ENCODE peak calls at places on chromosome 22, in six cellular contexts. A is GM18507; Z is naive B cell; H is NCI-H1417; B is midbrain; G is CD8-positive, alpha-beta memory T cell. F is an unnamed sample.

GRCh38 chr22:48102581-48102980 is 1340.1 kb downstream of the TBC1D22A start:
- DNase-seq in G (no peak), B (no peak), A (no peak), Z (no peak), H (no peak), F (no peak)

GRCh38 chr22:24455039-24455438 is 27.6 kb downstream of the ADORA2A start:
- DNase-seq in H (no peak), A (no peak), Z (no peak), G (no peak), B (no peak), F (no peak)

GRCh38 chr22:36469094-36469710 is 12.2 kb downstream of the TXN2 start:
- DNase-seq in A (no peak), Z (no peak), B (no peak), H (no peak), G (no peak), F (no peak)

GRCh38 chr22:26998134-26998533 is 340.7 kb downstream of the MIAT start:
- DNase-seq in Z (no peak), A (no peak), G (no peak), B (no peak), H (no peak), F (no peak)

GRCh38 chr22:19477321-19478085 is 1.5 kb downstream of the UFD1 start:
- DNase-seq in B (no peak), Z (no peak), H (no peak), A (no peak), G (peak), F (peak)

GRCh38 chr22:31917227-31917921 is 27.0 kb upstream of the YWHAH start:
- DNase-seq in H (no peak), A (peak), G (no peak), Z (peak), B (peak), F (no peak)

GRCh38 chr22:48084749-48085090 is 1322.3 kb downstream of the TBC1D22A start:
- DNase-seq in B (no peak), Z (no peak), A (no peak), G (no peak), H (no peak), F (peak)

GRCh38 chr22:40035351-40035750 is 40.6 kb downstream of the FAM83F start:
- DNase-seq in H (no peak), Z (no peak), G (no peak), A (no peak), B (no peak), F (no peak)

GRCh38 chr22:36741204-36741793 is 34.6 kb downstream of the IFT27 start:
- DNase-seq in A (no peak), Z (no peak), B (no peak), G (no peak), H (no peak), F (peak)

GRCh38 chr22:48522271-48522670 is 1305.4 kb downstream of the BRD1 start:
- DNase-seq in A (no peak), G (no peak), Z (no peak), H (no peak), B (no peak), F (no peak)

GRCh38 chr22:21698430-21699329 is 32.9 kb downstream of the PPIL2 start:
- DNase-seq in G (no peak), A (no peak), H (no peak), Z (no peak), B (no peak), F (no peak)

GRCh38 chr22:37354271-37355069 is 72.2 kb downstream of the CYTH4 start:
- DNase-seq in A (no peak), G (no peak), B (no peak), H (no peak), Z (no peak), F (no peak)

GRCh38 chr22:29684244-29684643 is 35.6 kb upstream of the CABP7 start:
- DNase-seq in Z (no peak), G (no peak), B (no peak), H (no peak), A (no peak), F (no peak)

GRCh38 chr22:27689664-27690063 is 111.9 kb downstream of the MN1 start:
- DNase-seq in A (no peak), H (no peak), B (no peak), Z (no peak), G (no peak), F (no peak)

GRCh38 chr22:22345781-22346180 is 101.2 kb downstream of the VPREB1 start:
- DNase-seq in Z (no peak), G (no peak), A (no peak), H (no peak), B (no peak), F (no peak)

GRCh38 chr22:38799265-38800002 is 5.5 kb upstream of the DNAL4 start:
- DNase-seq in A (no peak), Z (no peak), G (no peak), H (no peak), B (no peak), F (peak)

GRCh38 chr22:50047346-50047745 is 10.8 kb downstream of the TTLL8 start:
- DNase-seq in Z (no peak), H (no peak), A (no peak), G (no peak), B (no peak), F (no peak)

GRCh38 chr22:35258144-35258988 is 1.1 kb downstream of the HMGXB4 start:
- DNase-seq in A (no peak), Z (no peak), H (no peak), B (no peak), G (no peak), F (peak)

GRCh38 chr22:35648066-35649025 is at the start of gene APOL6:
- DNase-seq in G (peak), H (no peak), B (peak), A (peak), Z (peak), F (peak)

GRCh38 chr22:38489561-38490133 is 16.5 kb downstream of the DDX17 start:
- DNase-seq in B (no peak), A (no peak), H (no peak), G (no peak), Z (no peak), F (no peak)

GRCh38 chr22:32810241-32811133 is 9.0 kb downstream of the TIMP3 start:
- DNase-seq in H (no peak), Z (no peak), B (no peak), A (no peak), G (no peak), F (no peak)

GRCh38 chr22:35409783-35410662 is 10.1 kb downstream of the MCM5 start:
- DNase-seq in Z (peak), H (no peak), B (peak), G (no peak), A (peak), F (peak)

GRCh38 chr22:36808611-36809344 is 8.1 kb downstream of the PVALB start:
- DNase-seq in G (peak), Z (no peak), B (no peak), H (peak), A (no peak), F (no peak)

GRCh38 chr22:41256254-41256897 is 15.6 kb upstream of the CHADL start:
- DNase-seq in Z (no peak), H (no peak), G (no peak), A (no peak), B (no peak), F (no peak)